ENCODE peak calls at places on chromosomes 6 and 20, in ten cellular contexts. U is breast epithelium, G is endothelial cell of umbilical vein, J is stomach, A is uterus, L is tibial nerve, D is NB4, W is sigmoid colon, T is HepG2, M is A549. Q is an unnamed sample.
A peak's percentile ranks its signal among the peaks of the same experiment; 100 is the strongest.

GRCh38 chr6:5012531-5012930 is 8.7 kb upstream of the RPP40 start:
- DNase-seq in U (no peak), G (peak; percentile 89), J (no peak), A (no peak), L (no peak), D (peak; percentile 24), W (no peak), T (no peak), M (no peak), Q (no peak)

GRCh38 chr6:148395583-148396101 is 53.0 kb downstream of the SASH1 start:
- DNase-seq in U (no peak), G (peak; percentile 51), J (no peak), A (no peak), L (no peak), D (no peak), W (no peak), T (no peak), M (no peak), Q (no peak)

GRCh38 chr6:90401933-90402830 is 105.5 kb upstream of the BACH2 start:
- DNase-seq in U (no peak), G (no peak), J (no peak), A (no peak), L (no peak), D (peak; percentile 42), W (no peak), T (no peak), M (no peak), Q (no peak)

GRCh38 chr6:129749749-129750120 is 39.8 kb upstream of the ARHGAP18 start:
- DNase-seq in U (no peak), G (peak; percentile 84), J (no peak), A (no peak), L (no peak), D (peak; percentile 80), W (no peak), T (no peak), M (no peak), Q (peak; percentile 6)

GRCh38 chr6:111057074-111057752 is 30.1 kb upstream of the SLC16A10 start:
- DNase-seq in U (no peak), G (peak; percentile 49), J (peak; percentile 36), A (no peak), L (no peak), D (peak; percentile 67), W (no peak), T (peak; percentile 32), M (peak; percentile 59), Q (peak; percentile 22)

GRCh38 chr20:35619196-35620095 is 3.8 kb downstream of the SPAG4 start:
- DNase-seq in U (peak; percentile 71), G (peak; percentile 88), J (peak; percentile 82), A (peak; percentile 78), L (peak; percentile 52), D (peak; percentile 74), W (peak; percentile 92), T (peak; percentile 94), M (peak; percentile 89), Q (peak; percentile 72)

GRCh38 chr20:58208944-58209343 is 19.5 kb downstream of the ANKRD60 start:
- DNase-seq in U (no peak), G (no peak), J (no peak), A (no peak), L (no peak), D (no peak), W (no peak), T (no peak), M (no peak), Q (no peak)

GRCh38 chr6:48426636-48427035 is 315.6 kb upstream of the PTCHD4 start:
- DNase-seq in U (no peak), G (peak; percentile 16), J (no peak), A (no peak), L (no peak), D (peak; percentile 15), W (no peak), T (no peak), M (no peak), Q (no peak)

GRCh38 chr6:111761783-111762312 is 111.4 kb downstream of the FYN start:
- DNase-seq in U (no peak), G (no peak), J (no peak), A (no peak), L (no peak), D (peak; percentile 33), W (no peak), T (no peak), M (no peak), Q (no peak)

GRCh38 chr6:35469711-35470662 is 1.8 kb downstream of the RPL10A start:
- DNase-seq in U (no peak), G (peak; percentile 22), J (peak; percentile 39), A (peak; percentile 63), L (no peak), D (no peak), W (no peak), T (peak; percentile 44), M (no peak), Q (no peak)

GRCh38 chr6:106178900-106179299 is 92.8 kb downstream of the PRDM1 start:
- DNase-seq in U (no peak), G (no peak), J (no peak), A (no peak), L (no peak), D (peak; percentile 16), W (no peak), T (no peak), M (no peak), Q (no peak)

GRCh38 chr20:61127311-61128044 is 124.6 kb upstream of the CDH4 start:
- DNase-seq in U (no peak), G (no peak), J (no peak), A (no peak), L (no peak), D (no peak), W (no peak), T (no peak), M (peak; percentile 88), Q (no peak)

DNA sequence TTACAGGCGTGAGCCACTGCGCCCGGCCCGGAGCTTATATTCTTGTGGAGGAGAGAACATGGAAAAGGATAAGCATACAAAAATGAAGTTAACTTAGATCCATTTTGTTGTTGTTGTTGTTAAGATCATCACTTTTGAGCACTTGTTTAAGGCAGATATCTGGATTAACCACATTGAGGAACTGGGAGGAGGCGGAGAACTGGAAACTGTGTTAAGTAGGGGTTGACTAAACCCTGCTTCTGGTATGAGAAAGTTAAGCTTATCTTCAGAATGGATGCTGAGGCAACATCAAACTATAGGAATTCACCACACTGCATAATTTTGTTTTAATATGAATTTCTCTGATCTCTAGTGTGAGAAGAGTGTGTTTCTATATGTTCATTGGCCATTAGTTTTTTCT is 57.6 kb downstream of the GCNT2 start:
- DNase-seq in U (no peak), G (no peak), J (no peak), A (no peak), L (no peak), D (no peak), W (no peak), T (no peak), M (no peak), Q (no peak)
- TF ChIP-seq POLR2A in U (no peak), G (no peak), J (no peak), A (no peak), L (no peak), D (no peak), W (no peak), T (no peak), M (no peak), Q (no peak)

GRCh38 chr20:50399917-50400704 is 110.1 kb upstream of the PTPN1 start:
- DNase-seq in U (no peak), G (peak; percentile 30), J (peak; percentile 71), A (no peak), L (no peak), D (peak; percentile 28), W (no peak), T (peak; percentile 99), M (peak; percentile 74), Q (no peak)
- TF ChIP-seq POLR2A in U (no peak), G (no peak), J (no peak), A (no peak), L (no peak), D (no peak), W (no peak), T (no peak), M (no peak), Q (no peak)

GRCh38 chr6:63807056-63807455 is 171.5 kb downstream of the PHF3 start:
- DNase-seq in U (no peak), G (no peak), J (no peak), A (no peak), L (no peak), D (peak; percentile 30), W (no peak), T (no peak), M (peak; percentile 23), Q (no peak)
- TF ChIP-seq POLR2A in U (no peak), G (no peak), J (no peak), A (no peak), L (no peak), D (no peak), W (no peak), T (no peak), M (no peak), Q (no peak)

GRCh38 chr6:36927691-36928546 is 26.6 kb upstream of the PI16 start:
- DNase-seq in U (no peak), G (no peak), J (no peak), A (no peak), L (no peak), D (no peak), W (peak; percentile 76), T (no peak), M (no peak), Q (no peak)
- TF ChIP-seq POLR2A in U (no peak), G (no peak), J (no peak), A (no peak), L (no peak), D (no peak), W (no peak), T (no peak), M (no peak), Q (no peak)

Q was measured in GM12892.